ENCODE peak calls at places on chromosomes 1 and 21, in six cellular contexts. T, D, A, U, C and R are unnamed samples.
A peak's percentile ranks its signal among the peaks of the same experiment; 100 is the strongest.

GRCh38 chr21:31727181-31727580 is 4.7 kb downstream of the SCAF4 start:
- DNase-seq in T (no peak), D (no peak), A (peak; percentile 82), U (no peak), C (no peak), R (no peak)

GRCh38 chr21:35987475-35987874 is 72.9 kb downstream of the SETD4 start:
- DNase-seq in T (no peak), D (no peak), A (no peak), U (no peak), C (no peak), R (no peak)

GRCh38 chr21:38688068-38688467 is 117.7 kb upstream of the ETS2 start:
- DNase-seq in T (no peak), D (no peak), A (no peak), U (no peak), C (no peak), R (no peak)

GRCh38 chr1:92410706-92411105 is 76.0 kb downstream of the GFI1 start:
- DNase-seq in T (no peak), D (no peak), A (no peak), U (no peak), C (no peak), R (no peak)

GRCh38 chr1:234758851-234759250 is 148.9 kb upstream of the IRF2BP2 start:
- DNase-seq in T (peak; percentile 69), D (peak; percentile 92), A (no peak), U (no peak), C (no peak), R (no peak)

GRCh38 chr1:212485895-212486590 is 53.3 kb downstream of the NENF start:
- DNase-seq in T (peak; percentile 97), D (peak; percentile 98), A (peak; percentile 99), U (peak; percentile 55), C (no peak), R (peak; percentile 38)

GRCh38 chr21:38505654-38506523 is 7.6 kb upstream of the ERG start:
- DNase-seq in T (peak; percentile 71), D (peak; percentile 77), A (peak; percentile 42), U (peak; percentile 53), C (no peak), R (peak; percentile 58)

GRCh38 chr1:90748668-90749067 is 31.6 kb upstream of the BARHL2 start:
- DNase-seq in T (no peak), D (no peak), A (no peak), U (no peak), C (no peak), R (no peak)

GRCh38 chr1:74689800-74690696 is 16.5 kb upstream of the ERICH3 start:
- DNase-seq in T (peak; percentile 52), D (peak; percentile 55), A (peak; percentile 39), U (peak; percentile 41), C (peak; percentile 57), R (peak; percentile 78)

GRCh38 chr1:236868625-236869467 is 73.8 kb downstream of the MTR start:
- DNase-seq in T (peak; percentile 77), D (peak; percentile 64), A (peak; percentile 33), U (peak; percentile 67), C (no peak), R (peak; percentile 47)

GRCh38 chr1:39828734-39829133 is 40.1 kb upstream of the BMP8B start:
- DNase-seq in T (no peak), D (no peak), A (no peak), U (no peak), C (no peak), R (no peak)

GRCh38 chr1:176752505-176752904 is 289.5 kb downstream of the PAPPA2 start:
- DNase-seq in T (no peak), D (no peak), A (no peak), U (no peak), C (no peak), R (no peak)

GRCh38 chr1:41496080-41497055 is 11.9 kb upstream of the EDN2 start:
- DNase-seq in T (peak; percentile 83), D (peak; percentile 68), A (peak; percentile 75), U (peak; percentile 91), C (peak; percentile 88), R (peak; percentile 89)

GRCh38 chr21:39863111-39863510 is 4.1 kb upstream of the PCP4 start:
- DNase-seq in T (no peak), D (no peak), A (no peak), U (no peak), C (no peak), R (no peak)

GRCh38 chr21:33569986-33570385 is 18.5 kb downstream of the DONSON start:
- DNase-seq in T (no peak), D (no peak), A (no peak), U (no peak), C (no peak), R (no peak)

GRCh38 chr1:105172803-105173202 is 1423.1 kb downstream of the AMY1C start:
- DNase-seq in T (no peak), D (no peak), A (no peak), U (no peak), C (no peak), R (peak; percentile 27)

DNA sequence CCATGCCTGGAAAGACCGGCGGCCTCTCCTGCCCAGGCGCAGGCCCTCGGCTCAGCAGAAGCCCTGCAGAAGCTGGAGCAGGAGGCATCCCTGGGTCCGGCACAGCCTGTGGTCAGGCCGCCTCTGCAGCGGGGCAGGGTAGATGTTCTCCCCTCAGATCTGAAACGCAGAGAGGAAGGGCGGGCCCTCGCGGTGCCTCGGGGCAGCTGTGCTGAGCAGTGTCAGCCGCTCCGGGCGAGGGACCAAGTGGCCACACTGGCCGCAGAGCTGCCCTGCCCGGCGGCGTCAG is 175.3 kb upstream of the ARHGEF16 start:
- DNase-seq in T (no peak), D (no peak), A (no peak), U (no peak), C (no peak), R (no peak)
- H4K91ac ChIP-seq in T (no peak overlapping the region), D (no peak overlapping the region), A (no peak overlapping the region), U (no peak overlapping the region), C (no peak overlapping the region), R (no peak overlapping the region)

GRCh38 chr1:172991674-172992400 is 58.9 kb downstream of the TNFSF18 start:
- DNase-seq in T (no peak), D (no peak), A (no peak), U (no peak), C (no peak), R (no peak)
- H4K91ac ChIP-seq in T (peak overlapping the region; percentile 70), D (no peak overlapping the region), A (no peak overlapping the region), U (no peak overlapping the region), C (no peak overlapping the region), R (no peak overlapping the region)

GRCh38 chr1:156594124-156594678 is 2.6 kb downstream of the NAXE start:
- DNase-seq in T (no peak), D (no peak), A (no peak), U (no peak), C (no peak), R (no peak)
- H4K91ac ChIP-seq in T (no peak overlapping the region), D (no peak overlapping the region), A (no peak overlapping the region), U (no peak overlapping the region), C (no peak overlapping the region), R (no peak overlapping the region)

GRCh38 chr21:46425061-46425460 is 33.6 kb upstream of the DIP2A start:
- DNase-seq in T (no peak), D (no peak), A (no peak), U (no peak), C (no peak), R (no peak)

GRCh38 chr21:46424062-46424591 is 34.6 kb upstream of the DIP2A start:
- DNase-seq in T (no peak), D (no peak), A (no peak), U (no peak), C (no peak), R (no peak)

GRCh38 chr21:46424621-46425020 is 34.1 kb upstream of the DIP2A start:
- DNase-seq in T (no peak), D (no peak), A (no peak), U (no peak), C (no peak), R (no peak)

GRCh38 chr21:46422636-46423241 is 36.0 kb upstream of the DIP2A start:
- DNase-seq in T (no peak), D (no peak), A (no peak), U (no peak), C (no peak), R (no peak)

DNA sequence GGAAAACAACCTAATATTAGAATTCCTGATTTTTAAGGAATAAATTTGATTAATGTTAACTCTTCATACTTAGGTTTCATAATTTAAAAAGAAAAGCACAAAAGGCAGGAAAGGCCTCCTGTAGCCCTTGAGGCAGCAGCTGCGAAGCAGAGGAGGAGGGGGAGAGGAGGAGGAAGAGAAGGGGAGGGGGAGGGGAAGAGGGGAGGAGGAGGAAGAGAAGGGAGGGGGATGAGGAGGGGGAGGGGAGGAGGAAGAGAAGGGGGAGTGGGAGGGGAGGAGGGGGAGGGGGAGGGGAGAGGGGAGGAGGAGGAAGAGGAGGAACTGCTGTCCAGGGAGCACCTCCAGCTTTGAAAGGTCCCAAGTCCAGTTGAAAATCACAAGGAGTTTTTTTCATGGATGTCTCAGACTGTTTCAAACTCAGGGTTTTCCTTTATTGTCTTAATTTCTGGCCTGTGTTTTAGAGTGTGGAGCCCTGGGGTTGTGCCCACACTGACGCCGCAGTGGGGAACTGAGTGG is 35.1 kb upstream of the DIP2A start:
- DNase-seq in T (no peak), D (no peak), A (no peak), U (no peak), C (no peak), R (no peak)
- H4K91ac ChIP-seq in T (no peak overlapping the region), D (no peak overlapping the region), A (no peak overlapping the region), U (no peak overlapping the region), C (peak overlapping the region; percentile 98), R (no peak overlapping the region)

GRCh38 chr1:6181347-6181770 is 1.2 kb upstream of the CHD5 start:
- DNase-seq in T (no peak), D (no peak), A (no peak), U (no peak), C (peak; percentile 66), R (no peak)
- H4K91ac ChIP-seq in T (no peak overlapping the region), D (no peak overlapping the region), A (no peak overlapping the region), U (no peak overlapping the region), C (no peak overlapping the region), R (no peak overlapping the region)

GRCh38 chr1:103208844-103209243 is 100.5 kb upstream of the COL11A1 start:
- DNase-seq in T (no peak), D (no peak), A (no peak), U (no peak), C (no peak), R (no peak)
- H4K91ac ChIP-seq in T (no peak overlapping the region), D (no peak overlapping the region), A (no peak overlapping the region), U (no peak overlapping the region), C (no peak overlapping the region), R (no peak overlapping the region)

DNA sequence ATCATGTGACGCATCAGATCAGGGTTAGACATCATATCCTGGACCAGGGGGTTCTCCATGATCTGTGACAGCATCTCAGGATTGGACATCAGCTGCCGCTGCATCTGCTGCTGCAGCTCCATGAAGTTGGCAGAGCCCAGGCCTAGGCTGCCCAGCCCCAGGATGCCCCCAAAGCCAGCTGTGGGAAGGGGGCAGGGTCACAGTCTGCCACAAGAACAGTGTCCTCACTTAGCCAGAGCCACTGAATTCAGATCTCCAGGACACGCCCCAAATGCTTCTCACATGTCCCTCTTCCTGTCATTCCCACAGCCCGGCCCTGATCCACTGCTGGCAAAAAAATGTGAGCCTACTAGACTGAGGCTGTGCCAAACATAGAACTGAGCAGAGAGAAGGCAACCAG is 3.2 kb downstream of the UBQLN4 start:
- DNase-seq in T (no peak), D (no peak), A (no peak), U (no peak), C (no peak), R (no peak)
- H4K91ac ChIP-seq in T (no peak overlapping the region), D (no peak overlapping the region), A (no peak overlapping the region), U (no peak overlapping the region), C (no peak overlapping the region), R (no peak overlapping the region)

DNA sequence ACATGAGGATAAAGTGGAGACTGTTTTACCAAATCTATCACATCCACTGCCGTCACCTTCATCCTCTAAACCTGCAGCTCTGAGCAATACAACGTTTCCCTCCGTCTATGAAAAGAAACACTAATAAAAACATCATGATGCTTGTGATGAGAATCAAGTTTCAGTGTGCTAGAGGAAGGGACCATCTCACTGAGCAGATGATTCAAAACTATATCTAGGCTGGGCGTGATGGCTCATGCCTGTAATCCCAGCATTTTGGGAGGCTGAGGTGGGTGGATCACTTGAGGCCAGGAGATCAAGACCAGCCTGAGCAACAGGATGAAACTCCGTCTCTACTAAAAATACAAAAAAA is 14.7 kb upstream of the MYOM3 start:
- DNase-seq in T (no peak), D (no peak), A (no peak), U (no peak), C (no peak), R (no peak)
- H4K91ac ChIP-seq in T (no peak overlapping the region), D (no peak overlapping the region), A (no peak overlapping the region), U (no peak overlapping the region), C (no peak overlapping the region), R (no peak overlapping the region)